ENCODE peak calls at places on chromosome 13, in eight cellular contexts. L is psoas muscle; D is adipocyte; X is T-helper 17 cell; T is T-helper 1 cell; N is HT-29; H is effector memory CD4-positive, alpha-beta T cell; G is natural killer cell. Z is an unnamed sample.

GRCh38 chr13:99985886-99986527 is 4.4 kb downstream of the ZIC2 start:
- DNase-seq in G (no peak), N (no peak), T (no peak), X (no peak), H (no peak), L (no peak), D (no peak), Z (no peak)

GRCh38 chr13:50306096-50306495 is 290.9 kb downstream of the KCNRG start:
- DNase-seq in T (no peak), L (no peak), X (no peak), H (no peak), G (no peak), D (no peak), N (no peak), Z (no peak)

GRCh38 chr13:99028890-99029289 is 51.0 kb upstream of the DOCK9 start:
- DNase-seq in X (peak; percentile 14), N (peak; percentile 50), L (no peak), H (peak; percentile 3), G (peak; percentile 33), D (no peak), T (peak; percentile 74), Z (no peak)

GRCh38 chr13:40389081-40389641 is 277.3 kb downstream of the FOXO1 start:
- DNase-seq in X (peak; percentile 24), H (no peak), N (no peak), G (peak; percentile 55), L (no peak), T (peak; percentile 81), D (no peak), Z (no peak)

GRCh38 chr13:99178636-99179035 is 22.0 kb upstream of the UBAC2 start:
- DNase-seq in N (no peak), X (no peak), G (no peak), D (peak; percentile 36), L (no peak), T (peak; percentile 10), H (no peak), Z (peak; percentile 26)

GRCh38 chr13:40665061-40665753 is 1.2 kb downstream of the FOXO1 start:
- DNase-seq in D (peak; percentile 50), H (peak; percentile 6), N (peak; percentile 67), L (peak; percentile 37), T (peak; percentile 52), G (peak; percentile 46), X (no peak), Z (no peak)

GRCh38 chr13:58025821-58026220 is 394.3 kb downstream of the PCDH17 start:
- DNase-seq in X (no peak), T (no peak), G (no peak), D (no peak), N (no peak), L (no peak), H (no peak), Z (no peak)

GRCh38 chr13:40028446-40028845 is 373.0 kb downstream of the COG6 start:
- DNase-seq in G (no peak), H (no peak), L (no peak), X (no peak), D (no peak), N (no peak), T (no peak), Z (no peak)

GRCh38 chr13:112561478-112561877 is 26.5 kb downstream of the TUBGCP3 start:
- DNase-seq in G (no peak), X (no peak), D (no peak), H (no peak), T (no peak), N (no peak), L (no peak), Z (no peak)

GRCh38 chr13:110137677-110138008 is 169.3 kb downstream of the COL4A1 start:
- DNase-seq in T (peak; percentile 48), H (no peak), D (peak; percentile 43), X (no peak), G (no peak), N (peak; percentile 79), L (peak; percentile 47), Z (no peak)

GRCh38 chr13:102141625-102142472 is 260.0 kb downstream of the FGF14 start:
- DNase-seq in N (peak; percentile 29), X (no peak), D (peak; percentile 67), H (no peak), T (no peak), L (no peak), G (no peak), Z (peak; percentile 29)

Z was measured in fibroblast of pulmonary artery.